ENCODE peak calls at places on chromosomes 12 and 14, in nine cellular contexts. U is CD8-positive, alpha-beta T cell; Y is neural crest cell; P is dorsolateral prefrontal cortex; E is left cardiac atrium; C is C1 segment of cervical spinal cord; R is hepatic stellate cell; M is fibroblast of lung; Z is naive B cell. O is an unnamed sample.

GRCh38 chr12:75528272-75528671 is 16.9 kb upstream of the KRR1 start:
- DNase-seq in U (no peak), Y (no peak), P (no peak), E (no peak), C (no peak), R (no peak), M (no peak), Z (no peak), O (no peak)

GRCh38 chr12:118884226-118884625 is 97.1 kb upstream of the SRRM4 start:
- DNase-seq in U (no peak), Y (no peak), P (no peak), E (no peak), C (no peak), R (no peak), M (no peak), Z (no peak), O (no peak)

GRCh38 chr14:92914087-92914656 is 8.8 kb upstream of the CHGA start:
- DNase-seq in U (peak), Y (peak), P (no peak), E (no peak), C (no peak), R (no peak), M (peak), Z (no peak), O (no peak)

GRCh38 chr14:104787736-104788532 is 7.6 kb downstream of the AKT1 start:
- DNase-seq in U (no peak), Y (no peak), P (no peak), E (no peak), C (no peak), R (no peak), M (no peak), Z (no peak), O (no peak)

GRCh38 chr12:10559241-10559640 is 53.6 kb downstream of the EIF2S3B start:
- DNase-seq in U (peak), Y (no peak), P (no peak), E (no peak), C (no peak), R (no peak), M (no peak), Z (no peak), O (no peak)

GRCh38 chr14:104659764-104660523 is 29.5 kb upstream of the INF2 start:
- DNase-seq in U (no peak), Y (no peak), P (no peak), E (no peak), C (no peak), R (no peak), M (no peak), Z (peak), O (no peak)

GRCh38 chr14:104202259-104203070 is 64.1 kb downstream of the KIF26A start:
- DNase-seq in U (no peak), Y (no peak), P (no peak), E (peak), C (no peak), R (no peak), M (no peak), Z (no peak), O (no peak)

GRCh38 chr14:85701763-85702162 is 171.8 kb downstream of the FLRT2 start:
- DNase-seq in U (no peak), Y (no peak), P (no peak), E (no peak), C (no peak), R (no peak), M (no peak), Z (no peak), O (no peak)

GRCh38 chr14:105075364-105076295 is 10.4 kb upstream of the GPR132 start:
- DNase-seq in U (peak), Y (no peak), P (no peak), E (peak), C (no peak), R (peak), M (peak), Z (peak), O (no peak)

GRCh38 chr14:75279739-75280447 is 1.3 kb downstream of the FOS start:
- DNase-seq in U (no peak), Y (no peak), P (no peak), E (peak), C (no peak), R (no peak), M (peak), Z (peak), O (no peak)

GRCh38 chr12:16198884-16199283 is 78.6 kb downstream of the SLC15A5 start:
- DNase-seq in U (no peak), Y (no peak), P (no peak), E (no peak), C (no peak), R (no peak), M (no peak), Z (no peak), O (no peak)

GRCh38 chr14:89813485-89814080 is 140.9 kb downstream of the EFCAB11 start:
- DNase-seq in U (no peak), Y (no peak), P (no peak), E (no peak), C (no peak), R (peak), M (peak), Z (no peak), O (no peak)

GRCh38 chr12:27293463-27293862 is 39.2 kb upstream of the BMAL2 start:
- DNase-seq in U (no peak), Y (no peak), P (no peak), E (no peak), C (no peak), R (no peak), M (peak), Z (no peak), O (no peak)

GRCh38 chr14:73463411-73463810 is 5.1 kb upstream of the NUMB start:
- DNase-seq in U (no peak), Y (no peak), P (peak), E (peak), C (no peak), R (peak), M (peak), Z (no peak), O (no peak)

GRCh38 chr12:62191747-62192485 is 68.3 kb upstream of the USP15 start:
- DNase-seq in U (no peak), Y (no peak), P (peak), E (peak), C (no peak), R (no peak), M (peak), Z (peak), O (peak)

GRCh38 chr12:131885543-131886057 is 8.8 kb upstream of the ULK1 start:
- DNase-seq in U (no peak), Y (no peak), P (no peak), E (no peak), C (no peak), R (no peak), M (no peak), Z (no peak), O (no peak)

GRCh38 chr14:53144244-53144643 is 8.9 kb downstream of the DDHD1 start:
- DNase-seq in U (no peak), Y (no peak), P (no peak), E (no peak), C (no peak), R (no peak), M (no peak), Z (no peak), O (no peak)

GRCh38 chr12:76274699-76275098 is 73.5 kb downstream of the BBS10 start:
- DNase-seq in U (no peak), Y (no peak), P (no peak), E (no peak), C (no peak), R (peak), M (no peak), Z (no peak), O (no peak)

GRCh38 chr12:1842183-1842904 is 22.0 kb downstream of the LRTM2 start:
- DNase-seq in U (no peak), Y (no peak), P (no peak), E (no peak), C (no peak), R (no peak), M (no peak), Z (peak), O (no peak)

GRCh38 chr12:2614341-2614740 is 180.4 kb upstream of the FKBP4 start:
- DNase-seq in U (no peak), Y (no peak), P (no peak), E (no peak), C (no peak), R (no peak), M (peak), Z (no peak), O (no peak)

GRCh38 chr12:94282675-94283074 is 134.3 kb downstream of the PLXNC1 start:
- DNase-seq in U (peak), Y (no peak), P (no peak), E (no peak), C (no peak), R (no peak), M (no peak), Z (no peak), O (no peak)

GRCh38 chr12:73656375-73656774 is 881.3 kb upstream of the ATXN7L3B start:
- DNase-seq in U (no peak), Y (no peak), P (no peak), E (no peak), C (no peak), R (no peak), M (no peak), Z (no peak), O (no peak)

GRCh38 chr14:63361790-63362189 is 43.1 kb upstream of the GPHB5 start:
- DNase-seq in U (no peak), Y (no peak), P (no peak), E (no peak), C (no peak), R (no peak), M (no peak), Z (no peak), O (no peak)

GRCh38 chr12:78928200-78929074 is 63.9 kb downstream of the SYT1 start:
- DNase-seq in U (no peak), Y (no peak), P (no peak), E (no peak), C (no peak), R (no peak), M (peak), Z (no peak), O (peak)